ENCODE peak calls at places on chromosomes 7 and 10, in seven cellular contexts. X is anterior cingulate cortex; P is activated CD4-positive, alpha-beta T cell treated with anti-CD3 and anti-CD28 coated beads, Interleukin-2, amount 50 U/mL, for 1 hour; M is GM13976; A is lower leg skin; I is T-helper 1 cell; C is ELR. K is an unnamed sample.

GRCh38 chr7:91034459-91035368 is 229.5 kb upstream of the FZD1 start:
- DNase-seq in P (no peak), M (peak; percentile 56), A (no peak), I (no peak), C (peak; percentile 56), X (peak; percentile 57), K (peak; percentile 54)

GRCh38 chr10:71383972-71384687 is 12.6 kb upstream of the CDH23 start:
- DNase-seq in P (peak; percentile 73), I (peak; percentile 65), C (peak; percentile 50), A (peak; percentile 95), M (peak; percentile 82), X (peak; percentile 50), K (peak; percentile 77)

GRCh38 chr7:2970907-2971306 is 72.8 kb downstream of the CARD11 start:
- DNase-seq in I (no peak), X (no peak), A (peak; percentile 43), C (no peak), P (no peak), M (no peak), K (no peak)

GRCh38 chr7:1579481-1580421 is 9.9 kb upstream of the PSMG3 start:
- DNase-seq in A (peak; percentile 93), P (peak; percentile 67), C (peak; percentile 68), X (peak; percentile 49), M (peak; percentile 86), I (peak; percentile 62), K (peak; percentile 85)

GRCh38 chr7:42843209-42843800 is 68.6 kb downstream of the C7orf25 start:
- DNase-seq in M (no peak), P (no peak), I (no peak), A (no peak), C (peak; percentile 47), X (peak; percentile 8), K (peak; percentile 26)

GRCh38 chr7:149753370-149754233 is 19.8 kb downstream of the ZNF467 start:
- DNase-seq in P (no peak), C (peak; percentile 43), X (no peak), A (peak; percentile 83), I (no peak), M (no peak), K (no peak)

GRCh38 chr10:123475466-123475865 is 190.7 kb upstream of the GPR26 start:
- DNase-seq in I (no peak), P (no peak), A (no peak), X (no peak), C (no peak), M (no peak), K (no peak)

GRCh38 chr7:130890176-130891020 is 156.4 kb upstream of the KLF14 start:
- DNase-seq in X (no peak), P (no peak), M (no peak), I (no peak), A (no peak), C (no peak), K (no peak)

GRCh38 chr7:2518737-2519118 is 846 bp upstream of the LFNG start:
- DNase-seq in C (no peak), A (no peak), I (no peak), X (no peak), M (no peak), P (no peak), K (no peak)

GRCh38 chr10:62166331-62167154 is 102.1 kb downstream of the RTKN2 start:
- DNase-seq in C (no peak), P (no peak), X (no peak), I (no peak), A (no peak), M (peak; percentile 49), K (peak; percentile 44)

GRCh38 chr7:3427957-3428356 is 126.9 kb downstream of the SDK1 start:
- DNase-seq in I (no peak), P (no peak), M (no peak), C (no peak), X (no peak), A (no peak), K (no peak)

GRCh38 chr7:129950191-129950940 is 2.4 kb downstream of the UBE2H start:
- DNase-seq in A (peak; percentile 14), I (no peak), C (no peak), M (peak; percentile 62), X (no peak), P (no peak), K (peak; percentile 73)

GRCh38 chr7:44489955-44490350 is 505 bp downstream of the NUDCD3 start:
- DNase-seq in A (peak; percentile 80), M (no peak), C (peak; percentile 66), I (peak; percentile 33), P (peak; percentile 37), X (no peak), K (peak; percentile 49)

GRCh38 chr7:136868496-136869005 is at the start of gene CHRM2:
- DNase-seq in I (no peak), M (peak; percentile 25), X (no peak), C (peak; percentile 18), P (no peak), A (no peak), K (no peak)

GRCh38 chr10:7411671-7412481 is 1.0 kb upstream of the SFMBT2 start:
- DNase-seq in P (no peak), A (peak; percentile 85), I (no peak), X (no peak), M (no peak), C (no peak), K (no peak)

GRCh38 chr10:80197972-80198591 is 7.3 kb downstream of the ANXA11 start:
- DNase-seq in I (no peak), P (no peak), A (no peak), X (no peak), C (no peak), M (no peak), K (no peak)

GRCh38 chr10:30812018-30812851 is 182.7 kb upstream of the LYZL2 start:
- DNase-seq in P (no peak), M (no peak), X (no peak), C (peak; percentile 90), I (no peak), A (no peak), K (no peak)

GRCh38 chr7:66958708-66959350 is 36.6 kb downstream of the SBDS start:
- DNase-seq in X (no peak), M (no peak), A (no peak), C (no peak), P (no peak), I (no peak), K (no peak)

GRCh38 chr10:25522294-25522693 is 347.5 kb downstream of the GPR158 start:
- DNase-seq in A (no peak), C (no peak), P (no peak), X (no peak), I (no peak), M (no peak), K (no peak)

GRCh38 chr10:55160904-55161303 is 359.9 kb upstream of the PCDH15 start:
- DNase-seq in I (no peak), A (no peak), C (no peak), M (no peak), P (no peak), X (no peak), K (no peak)

GRCh38 chr7:115078386-115078785 is 156.5 kb downstream of the MDFIC start:
- DNase-seq in X (no peak), C (no peak), I (no peak), P (no peak), M (no peak), A (no peak), K (no peak)

GRCh38 chr7:18420176-18420575 is 75.4 kb upstream of the HDAC9 start:
- DNase-seq in I (no peak), M (no peak), A (no peak), X (no peak), P (no peak), C (no peak), K (no peak)

GRCh38 chr10:34112431-34112830 is 702.7 kb downstream of the PARD3 start:
- DNase-seq in P (no peak), A (no peak), M (no peak), C (no peak), X (no peak), I (no peak), K (no peak)

GRCh38 chr7:86148501-86148900 is 495.2 kb upstream of the GRM3 start:
- DNase-seq in I (no peak), C (no peak), X (no peak), P (no peak), M (no peak), A (no peak), K (no peak)

GRCh38 chr10:4088354-4089066 is 303.5 kb upstream of the KLF6 start:
- DNase-seq in X (no peak), P (no peak), A (no peak), I (no peak), M (no peak), C (no peak), K (no peak)

GRCh38 chr10:96556003-96556402 is 30.8 kb downstream of the TM9SF3 start:
- DNase-seq in P (no peak), C (peak; percentile 28), A (no peak), X (no peak), M (no peak), I (no peak), K (no peak)

GRCh38 chr10:112775892-112776679 is 174.0 kb upstream of the TCF7L2 start:
- DNase-seq in C (no peak), I (no peak), A (no peak), M (no peak), X (no peak), P (no peak), K (no peak)

GRCh38 chr10:96746503-96746902 is 26.2 kb upstream of the PIK3AP1 start:
- DNase-seq in C (no peak), X (no peak), I (no peak), A (no peak), M (no peak), P (no peak), K (no peak)

GRCh38 chr7:1817061-1817712 is 147.1 kb downstream of the ELFN1 start:
- DNase-seq in P (no peak), C (no peak), M (no peak), X (no peak), A (peak; percentile 70), I (no peak), K (no peak)

GRCh38 chr10:69124558-69125121 is 662 bp downstream of the VPS26A start:
- DNase-seq in X (peak; percentile 26), M (peak; percentile 68), C (peak; percentile 78), P (peak; percentile 41), A (peak; percentile 88), I (peak; percentile 39), K (peak; percentile 65)

GRCh38 chr7:46352335-46352954 is 431.4 kb upstream of the IGFBP3 start:
- DNase-seq in C (peak; percentile 80), A (no peak), I (no peak), M (peak; percentile 55), P (no peak), X (no peak), K (peak; percentile 60)

GRCh38 chr10:24353319-24353718 is 144.4 kb downstream of the KIAA1217 start:
- DNase-seq in M (no peak), P (no peak), I (no peak), C (no peak), A (no peak), X (no peak), K (no peak)

GRCh38 chr7:18638594-18639452 is 143.3 kb downstream of the HDAC9 start:
- DNase-seq in A (no peak), P (no peak), I (no peak), C (peak; percentile 47), M (no peak), X (no peak), K (no peak)

GRCh38 chr7:20799566-20800377 is 13.1 kb upstream of the SP8 start:
- DNase-seq in M (no peak), I (no peak), A (no peak), X (no peak), C (no peak), P (no peak), K (no peak)

GRCh38 chr7:105664816-105665525 is 83.7 kb upstream of the EFCAB10 start:
- DNase-seq in X (no peak), C (peak; percentile 43), M (no peak), A (no peak), P (no peak), I (no peak), K (no peak)